ENCODE peak calls at places on chromosomes 4 and X, in four cellular contexts. Y is NB4, T is colonic mucosa, H is sigmoid colon. Z is an unnamed sample.

GRCh38 chrX:15564981-15565579 is 35.7 kb downstream of the ACE2 start:
- DNase-seq in T (peak; percentile 70), Y (peak; percentile 66), H (peak; percentile 64), Z (peak; percentile 70)

GRCh38 chrX:11579856-11580595 is 85.7 kb downstream of the ARHGAP6 start:
- DNase-seq in T (no peak), H (no peak), Y (no peak), Z (no peak)

GRCh38 chrX:148624951-148625350 is 124.5 kb downstream of the AFF2 start:
- DNase-seq in Y (no peak), T (no peak), H (no peak), Z (no peak)

GRCh38 chrX:10098235-10098819 is 58.4 kb upstream of the CLCN4 start:
- DNase-seq in H (no peak), T (no peak), Y (no peak), Z (peak; percentile 28)

GRCh38 chr4:147136783-147137182 is 191.1 kb upstream of the TTC29 start:
- DNase-seq in H (no peak), T (no peak), Y (no peak), Z (peak; percentile 58)

GRCh38 chr4:83867221-83867620 is 331.3 kb downstream of the GPAT3 start:
- DNase-seq in H (no peak), T (no peak), Y (no peak), Z (no peak)

GRCh38 chr4:172357006-172357405 is 543.8 kb downstream of the GALNTL6 start:
- DNase-seq in Y (no peak), T (no peak), H (no peak), Z (no peak)

GRCh38 chrX:137427813-137428212 is 138.1 kb upstream of the ZIC3 start:
- DNase-seq in H (no peak), T (no peak), Y (no peak), Z (peak; percentile 17)

GRCh38 chr4:127012549-127012948 is 620.2 kb upstream of the INTU start:
- DNase-seq in Y (no peak), H (no peak), T (no peak), Z (peak; percentile 59)

GRCh38 chr4:134505511-134505910 is 303.9 kb upstream of the PABPC4L start:
- DNase-seq in H (no peak), T (no peak), Y (no peak), Z (no peak)
- TF ChIP-seq CTCF in H (no peak), T (no peak), Y (no peak), Z (no peak)

DNA sequence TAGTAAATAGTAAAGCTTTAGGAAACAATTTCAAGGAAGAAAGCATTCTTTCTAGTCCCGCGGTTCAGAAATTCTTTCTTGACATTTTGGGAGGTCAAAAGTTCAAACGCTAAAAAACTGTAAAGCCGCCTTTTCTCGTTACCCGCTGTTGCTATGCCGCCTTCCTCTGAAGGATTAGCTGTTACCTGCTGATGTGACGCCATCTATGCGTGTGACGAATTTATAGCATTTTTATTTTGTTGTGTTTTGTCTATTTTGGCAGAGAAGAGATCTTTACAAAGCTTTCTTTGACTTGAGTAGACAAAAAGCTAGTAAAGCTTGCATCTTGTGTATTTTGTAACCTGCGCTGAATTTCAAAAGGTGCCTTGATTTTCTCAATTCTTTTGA is 106.2 kb upstream of the STOX2 start:
- DNase-seq in T (no peak), H (no peak), Y (peak; percentile 12), Z (no peak)
- H3K4me3 ChIP-seq in T (no peak overlapping the region), H (no peak overlapping the region), Y (no peak overlapping the region), Z (no peak overlapping the region)

GRCh38 chr4:41957634-41958033 is 22.4 kb downstream of the TMEM33 start:
- DNase-seq in Y (peak; percentile 73), T (no peak), H (no peak), Z (peak; percentile 41)
- TF ChIP-seq CTCF in Y (peak; percentile 44), T (no peak), H (no peak), Z (peak; percentile 45)

DNA sequence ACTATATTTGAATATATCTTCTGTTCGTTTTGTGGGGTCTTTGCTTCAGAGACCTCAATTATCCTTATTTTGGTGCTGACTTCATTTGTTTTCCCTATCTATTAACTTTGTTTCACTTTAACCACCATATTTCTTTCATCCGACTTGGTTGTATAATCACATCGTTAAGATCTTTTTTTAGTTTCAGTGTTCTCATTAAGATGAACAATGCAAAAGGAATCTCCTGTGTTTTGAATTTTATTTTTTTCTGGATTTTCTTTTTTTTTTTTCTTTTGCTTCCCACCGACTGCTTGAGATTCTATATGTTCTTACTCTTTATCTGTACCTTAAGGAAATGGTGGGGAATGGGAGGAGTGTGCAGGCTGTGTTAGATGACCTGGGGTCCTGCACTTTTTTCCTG is 43.4 kb upstream of the BMPR1B start:
- DNase-seq in Y (no peak), H (no peak), T (no peak), Z (no peak)
- H3K4me3 ChIP-seq in Y (no peak overlapping the region), H (no peak overlapping the region), T (no peak overlapping the region), Z (no peak overlapping the region)

GRCh38 chrX:41558531-41558930 is 111.4 kb downstream of the NYX start:
- DNase-seq in Y (peak; percentile 36), T (no peak), H (no peak), Z (peak; percentile 59)
- TF ChIP-seq CTCF in Y (no peak), T (no peak), H (peak; percentile 14), Z (peak; percentile 58)

GRCh38 chr4:1010522-1011021 is 854 bp upstream of the FGFRL1 start:
- DNase-seq in Y (peak; percentile 100), T (peak; percentile 68), H (peak; percentile 90), Z (peak; percentile 87)
- H3K4me3 ChIP-seq in Y (peak overlapping the region; percentile 66), T (peak overlapping the region; percentile 57), H (peak overlapping the region; percentile 30), Z (peak overlapping the region; percentile 46)

GRCh38 chrX:49167740-49168108 is 4.0 kb upstream of the PLP2 start:
- DNase-seq in Y (no peak), H (no peak), T (no peak), Z (no peak)
- TF ChIP-seq CTCF in Y (no peak), H (no peak), T (no peak), Z (no peak)

DNA sequence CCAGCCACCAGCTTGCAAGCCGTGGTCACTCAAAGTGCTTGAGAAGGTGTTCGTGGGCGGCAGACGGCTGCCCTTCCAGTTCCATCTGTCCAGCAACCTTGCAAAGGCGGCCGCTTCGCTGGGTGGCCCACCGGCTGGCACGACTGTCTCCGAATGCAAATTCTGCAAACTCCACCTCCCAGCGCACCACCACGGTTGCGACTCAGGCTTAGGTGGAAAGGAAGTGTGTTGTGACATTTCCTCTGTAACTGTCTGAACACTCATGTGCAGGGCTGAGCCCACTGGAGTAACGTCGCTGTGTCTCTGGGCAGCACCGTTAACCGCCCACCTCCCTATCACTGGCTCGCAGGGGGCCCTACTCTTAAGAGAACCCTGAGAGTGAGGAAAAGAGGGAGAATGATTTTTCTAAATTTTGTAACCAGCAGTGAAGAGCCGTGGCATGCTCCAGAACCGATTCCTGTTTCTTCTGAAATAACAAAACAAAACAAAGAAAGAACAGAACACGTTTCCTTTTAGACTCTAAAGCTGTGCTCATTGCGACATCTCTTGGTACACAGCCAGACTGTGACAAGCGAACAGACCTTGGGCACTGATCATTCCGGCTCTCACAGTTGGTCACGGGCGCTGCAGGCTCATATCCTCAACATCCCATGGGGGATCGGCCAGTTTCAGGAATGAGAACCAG is at the start of gene P2RY8:
- DNase-seq in H (peak; percentile 79), Y (peak; percentile 95), T (peak; percentile 56), Z (peak; percentile 41)
- H3K4me3 ChIP-seq in H (no peak within 1 kb of the TSS), Y (peak within 1 kb of the TSS; percentile 93), T (peak within 1 kb of the TSS; percentile 29), Z (no peak within 1 kb of the TSS)

DNA sequence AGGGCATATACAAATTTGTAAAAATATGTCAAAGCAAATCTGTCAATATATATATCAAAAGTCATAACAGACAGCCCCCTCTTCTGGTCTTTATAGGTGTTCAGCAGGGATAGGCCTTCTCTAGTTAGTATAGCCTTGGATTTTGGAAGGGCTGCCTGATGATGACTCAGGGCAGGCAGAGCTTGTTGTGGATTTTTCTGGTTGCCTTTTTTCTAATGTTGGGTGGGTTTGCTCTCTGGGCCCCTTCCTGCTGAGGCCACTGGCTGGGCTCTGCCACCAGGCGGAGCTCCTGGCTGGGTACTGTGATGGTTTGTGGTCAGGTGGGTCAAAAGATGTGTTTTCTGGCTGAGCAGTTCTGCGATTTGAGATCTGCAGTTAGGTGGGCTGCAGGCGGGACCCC is 294.2 kb downstream of the GRIA2 start:
- DNase-seq in Y (peak; percentile 3), H (no peak), T (no peak), Z (no peak)
- TF ChIP-seq CTCF in Y (peak; percentile 31), H (no peak), T (no peak), Z (peak; percentile 22)

GRCh38 chr4:112520598-112521122 is 4.7 kb upstream of the NEUROG2 start:
- DNase-seq in H (no peak), Y (no peak), T (no peak), Z (no peak)
- H3K4me3 ChIP-seq in H (no peak overlapping the region), Y (no peak overlapping the region), T (no peak overlapping the region), Z (no peak overlapping the region)